ENCODE peak calls at places on chromosome 18, in nine cellular contexts. H is lower lobe of right lung, V is fibroblast of pulmonary artery, Y is MM.1S, K is progenitor cell of endocrine pancreas, J is HFF-Myc, G is GM20000, B is fibroblast of lung, E is WTC11. S is an unnamed sample.
A peak's percentile ranks its signal among the peaks of the same experiment; 100 is the strongest.

GRCh38 chr18:11052800-11053199 is 96.6 kb downstream of the PIEZO2 start:
- DNase-seq in E (no peak), Y (no peak), J (no peak), V (peak; percentile 41), H (no peak), G (no peak), B (peak; percentile 36), K (no peak), S (no peak)

GRCh38 chr18:79580481-79581171 is 99.0 kb upstream of the CTDP1 start:
- DNase-seq in E (no peak), V (no peak), K (no peak), J (no peak), G (no peak), B (no peak), Y (no peak), H (peak; percentile 30), S (no peak)

GRCh38 chr18:13608791-13609552 is 117.4 kb downstream of the FAM210A start:
- DNase-seq in B (no peak), J (no peak), V (no peak), Y (no peak), E (no peak), G (no peak), K (no peak), H (no peak), S (peak; percentile 78)

GRCh38 chr18:29147944-29148343 is 971.0 kb upstream of the CDH2 start:
- DNase-seq in V (peak; percentile 83), K (no peak), Y (no peak), B (peak; percentile 82), G (no peak), E (peak; percentile 29), J (peak; percentile 37), H (no peak), S (no peak)

GRCh38 chr18:29174891-29175290 is 998.0 kb upstream of the CDH2 start:
- DNase-seq in V (no peak), K (no peak), Y (no peak), G (no peak), H (no peak), J (no peak), B (no peak), E (no peak), S (no peak)

GRCh38 chr18:45121146-45121545 is 440.5 kb downstream of the SETBP1 start:
- DNase-seq in J (no peak), H (no peak), Y (no peak), B (no peak), E (no peak), G (no peak), K (no peak), V (no peak), S (no peak)

GRCh38 chr18:56638232-56639093 is at the start of gene TXNL1:
- DNase-seq in Y (peak; percentile 100), B (peak; percentile 99), K (peak; percentile 97), V (peak; percentile 99), G (peak; percentile 92), J (peak; percentile 98), E (peak; percentile 99), H (peak; percentile 99), S (peak; percentile 98)

GRCh38 chr18:74473976-74474375 is 16.9 kb upstream of the DIPK1C start:
- DNase-seq in E (no peak), H (no peak), G (no peak), K (no peak), V (no peak), Y (no peak), J (no peak), B (no peak), S (no peak)

GRCh38 chr18:62957885-62958472 is 242.6 kb downstream of the PHLPP1 start:
- DNase-seq in B (peak; percentile 49), Y (peak; percentile 73), G (no peak), E (peak; percentile 71), H (peak; percentile 53), K (no peak), J (no peak), V (peak; percentile 66), S (peak; percentile 75)

GRCh38 chr18:48393170-48393569 is 16.0 kb downstream of the ZBTB7C start:
- DNase-seq in Y (no peak), B (no peak), E (no peak), H (no peak), G (no peak), K (no peak), V (no peak), J (no peak), S (no peak)

GRCh38 chr18:67733094-67733493 is 216.6 kb upstream of the DSEL start:
- DNase-seq in B (peak; percentile 78), V (peak; percentile 48), E (no peak), H (no peak), J (peak; percentile 12), G (no peak), Y (no peak), K (no peak), S (no peak)

GRCh38 chr18:29712785-29713184 is 1329.8 kb downstream of the DSC3 start:
- DNase-seq in V (no peak), E (no peak), Y (no peak), H (no peak), J (no peak), K (no peak), B (no peak), G (no peak), S (no peak)

GRCh38 chr18:58321986-58322385 is 278.0 kb downstream of the NEDD4L start:
- DNase-seq in Y (peak; percentile 9), G (peak; percentile 80), V (peak; percentile 77), H (peak; percentile 61), B (peak; percentile 87), E (no peak), K (no peak), J (peak; percentile 72), S (peak; percentile 68)

GRCh38 chr18:79940126-79940813 is 11.2 kb downstream of the SLC66A2 start:
- DNase-seq in G (no peak), K (no peak), Y (no peak), V (no peak), J (no peak), B (no peak), E (peak; percentile 5), H (peak; percentile 22), S (no peak)

GRCh38 chr18:21743166-21743831 is 2.7 kb downstream of the MIB1 start:
- DNase-seq in E (no peak), J (no peak), G (no peak), B (no peak), H (no peak), V (no peak), K (no peak), Y (peak; percentile 11), S (no peak)

GRCh38 chr18:8084160-8084559 is 517.0 kb downstream of the PTPRM start:
- DNase-seq in K (no peak), Y (peak; percentile 14), J (peak; percentile 10), G (no peak), V (peak; percentile 69), H (no peak), E (peak; percentile 69), B (peak; percentile 65), S (peak; percentile 2)
- TF ChIP-seq CTCF in K (peak; percentile 65), Y (peak; percentile 22), J (peak; percentile 68), G (no peak), V (peak; percentile 78), H (peak; percentile 53), E (peak; percentile 44), B (peak; percentile 35), S (peak; percentile 18)

DNA sequence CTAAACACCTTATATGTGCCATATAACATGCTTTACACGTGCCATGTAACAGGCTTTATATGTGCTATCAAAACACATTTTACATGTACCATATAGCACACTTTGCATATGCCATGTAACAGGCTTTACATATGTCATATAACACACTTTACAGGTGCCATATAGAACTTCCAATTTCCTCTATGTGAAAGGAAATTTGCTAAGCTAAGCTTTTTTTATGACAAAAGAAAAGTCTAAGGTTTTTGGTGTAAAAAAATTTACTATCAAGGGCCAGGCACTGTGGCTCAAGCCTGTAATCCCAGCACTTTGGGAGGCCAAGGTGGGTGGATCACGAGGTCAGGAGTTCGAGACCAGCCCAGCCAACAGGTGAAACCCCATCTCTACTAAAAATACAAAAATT is 136.5 kb downstream of the AKAIN1 start:
- DNase-seq in K (no peak), V (no peak), G (no peak), H (no peak), E (no peak), Y (no peak), J (no peak), B (no peak), S (no peak)
- TF ChIP-seq CTCF in K (no peak), V (no peak), G (no peak), H (no peak), E (no peak), Y (no peak), J (no peak), B (no peak), S (no peak)

DNA sequence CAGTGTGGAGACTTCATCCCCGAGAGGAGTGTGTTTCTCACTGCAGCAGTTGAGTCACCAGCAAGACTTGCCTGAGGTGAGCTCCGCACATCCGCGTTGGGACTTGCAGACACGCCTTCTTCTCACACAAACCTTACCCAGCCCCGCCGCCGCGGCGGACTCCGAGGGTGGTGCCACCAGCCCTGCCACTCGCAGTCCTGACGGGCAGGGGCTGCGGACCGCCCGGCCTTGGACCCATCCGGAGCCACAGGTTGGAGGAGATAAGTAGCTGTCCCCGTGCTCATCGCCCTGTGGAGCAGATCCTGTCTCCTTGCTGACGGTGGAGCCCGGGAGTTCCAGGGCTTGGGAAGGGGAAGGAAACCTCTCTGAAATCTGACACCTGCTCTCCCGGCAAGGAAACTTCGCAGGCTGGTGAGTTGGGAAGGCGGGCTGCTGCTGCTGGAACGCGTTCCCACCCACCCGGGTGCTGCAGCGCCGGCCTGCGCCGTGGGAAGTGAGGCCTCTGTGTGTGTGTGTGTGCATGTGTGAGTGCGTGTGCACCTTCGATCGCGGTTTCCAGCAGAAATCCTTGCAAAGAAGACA is at the start of gene RAB27B:
- DNase-seq in Y (peak; percentile 58), E (peak; percentile 80), V (peak; percentile 84), B (peak; percentile 80), K (peak; percentile 44), G (no peak), H (peak; percentile 89), J (peak; percentile 56), S (peak; percentile 78)
- TF ChIP-seq CTCF in Y (no peak), E (no peak), V (no peak), B (no peak), K (no peak), G (no peak), H (no peak), J (no peak), S (no peak)

GRCh38 chr18:49901862-49902340 is 88.6 kb upstream of the ACAA2 start:
- DNase-seq in J (no peak), K (no peak), B (no peak), H (no peak), E (no peak), V (no peak), Y (no peak), G (no peak), S (no peak)

GRCh38 chr18:49894827-49895226 is 81.5 kb upstream of the ACAA2 start:
- DNase-seq in G (no peak), V (no peak), K (no peak), H (no peak), B (no peak), J (no peak), Y (no peak), E (no peak), S (no peak)

GRCh38 chr18:49898421-49898820 is 85.1 kb upstream of the ACAA2 start:
- DNase-seq in E (peak; percentile 62), B (peak; percentile 76), G (peak; percentile 25), J (peak; percentile 61), H (no peak), Y (peak; percentile 65), V (peak; percentile 89), K (peak; percentile 63), S (peak; percentile 85)

GRCh38 chr18:49904871-49905555 is 91.7 kb upstream of the ACAA2 start:
- DNase-seq in Y (no peak), K (no peak), G (no peak), J (no peak), V (no peak), B (no peak), H (no peak), E (no peak), S (no peak)

GRCh38 chr18:49899647-49900330 is 86.5 kb upstream of the ACAA2 start:
- DNase-seq in J (no peak), V (no peak), E (peak; percentile 16), G (no peak), H (no peak), B (no peak), Y (peak; percentile 16), K (no peak), S (no peak)
- TF ChIP-seq CTCF in J (peak; percentile 9), V (no peak), E (no peak), G (no peak), H (no peak), B (no peak), Y (peak; percentile 13), K (peak; percentile 21), S (no peak)

S was measured in activated CD8-positive, alpha-beta T cell treated with anti-CD3 and anti-CD28 coated beads for 36 hours.